ENCODE peak calls at places on chromosomes 1 and 21, in seven cellular contexts. One of them, this sample, is unnamed.

GRCh38 chr1:91968334-91968733 is 19.1 kb downstream of the BRDT start:
- DNase-seq in ureter: no peak
- DNase-seq in left cardiac atrium: no peak
- DNase-seq in Right ventricle myocardium inferior: no peak
- DNase-seq in GM19239: no peak
- DNase-seq in A172: no peak
- DNase-seq in HTR-8/SVneo: no peak
- DNase-seq in this sample: no peak

GRCh38 chr1:22799971-22800370 is 89.3 kb downstream of the EPHB2 start:
- DNase-seq in GM19239: no peak
- DNase-seq in HTR-8/SVneo: no peak
- DNase-seq in Right ventricle myocardium inferior: no peak
- DNase-seq in ureter: no peak
- DNase-seq in left cardiac atrium: no peak
- DNase-seq in A172: no peak
- DNase-seq in this sample: no peak

GRCh38 chr1:15132961-15133360 is 20.6 kb upstream of the TMEM51 start:
- DNase-seq in GM19239: no peak
- DNase-seq in HTR-8/SVneo: no peak
- DNase-seq in ureter: no peak
- DNase-seq in left cardiac atrium: no peak
- DNase-seq in Right ventricle myocardium inferior: no peak
- DNase-seq in A172: no peak
- DNase-seq in this sample: no peak

GRCh38 chr1:225943582-225943981 is 2.6 kb upstream of the LEFTY2 start:
- DNase-seq in left cardiac atrium: no peak
- DNase-seq in HTR-8/SVneo: no peak
- DNase-seq in GM19239: no peak
- DNase-seq in Right ventricle myocardium inferior: no peak
- DNase-seq in A172: no peak
- DNase-seq in ureter: no peak
- DNase-seq in this sample: no peak

GRCh38 chr1:66336641-66336991 is 197.3 kb upstream of the SGIP1 start:
- DNase-seq in GM19239: no peak
- DNase-seq in left cardiac atrium: no peak
- DNase-seq in A172: no peak
- DNase-seq in Right ventricle myocardium inferior: no peak
- DNase-seq in HTR-8/SVneo: no peak
- DNase-seq in ureter: no peak
- DNase-seq in this sample: no peak

GRCh38 chr1:201740609-201741231 is 88.2 kb upstream of the IPO9 start:
- DNase-seq in Right ventricle myocardium inferior: peak; percentile 66
- DNase-seq in GM19239: no peak
- DNase-seq in HTR-8/SVneo: no peak
- DNase-seq in ureter: no peak
- DNase-seq in A172: no peak
- DNase-seq in left cardiac atrium: no peak
- DNase-seq in this sample: no peak

GRCh38 chr1:243487649-243488227 is 231.9 kb downstream of the SDCCAG8 start:
- DNase-seq in left cardiac atrium: no peak
- DNase-seq in HTR-8/SVneo: no peak
- DNase-seq in A172: no peak
- DNase-seq in ureter: no peak
- DNase-seq in GM19239: no peak
- DNase-seq in Right ventricle myocardium inferior: no peak
- DNase-seq in this sample: no peak

GRCh38 chr1:203771901-203772301 is 6.9 kb downstream of the LAX1 start:
- DNase-seq in A172: no peak
- DNase-seq in ureter: no peak
- DNase-seq in left cardiac atrium: no peak
- DNase-seq in GM19239: no peak
- DNase-seq in HTR-8/SVneo: no peak
- DNase-seq in Right ventricle myocardium inferior: no peak
- DNase-seq in this sample: no peak

GRCh38 chr21:35212393-35213127 is 163.5 kb upstream of the RUNX1 start:
- DNase-seq in ureter: no peak
- DNase-seq in HTR-8/SVneo: no peak
- DNase-seq in Right ventricle myocardium inferior: no peak
- DNase-seq in A172: peak; percentile 93
- DNase-seq in GM19239: no peak
- DNase-seq in left cardiac atrium: no peak
- DNase-seq in this sample: no peak

GRCh38 chr21:34936299-34936698 is 112.8 kb downstream of the RUNX1 start:
- DNase-seq in ureter: no peak
- DNase-seq in left cardiac atrium: no peak
- DNase-seq in GM19239: no peak
- DNase-seq in A172: no peak
- DNase-seq in HTR-8/SVneo: no peak
- DNase-seq in Right ventricle myocardium inferior: no peak
- DNase-seq in this sample: no peak

GRCh38 chr1:33286451-33287185 is 30.3 kb downstream of the ZNF362 start:
- DNase-seq in A172: no peak
- DNase-seq in left cardiac atrium: no peak
- DNase-seq in GM19239: no peak
- DNase-seq in HTR-8/SVneo: no peak
- DNase-seq in ureter: no peak
- DNase-seq in Right ventricle myocardium inferior: no peak
- DNase-seq in this sample: no peak

GRCh38 chr1:164689672-164690655 is 131.0 kb downstream of the PBX1 start:
- DNase-seq in HTR-8/SVneo: no peak
- DNase-seq in left cardiac atrium: no peak
- DNase-seq in ureter: no peak
- DNase-seq in A172: no peak
- DNase-seq in GM19239: no peak
- DNase-seq in Right ventricle myocardium inferior: no peak
- DNase-seq in this sample: no peak

GRCh38 chr1:19010503-19010902 is 54.0 kb upstream of the IFFO2 start:
- DNase-seq in GM19239: no peak
- DNase-seq in ureter: no peak
- DNase-seq in A172: peak; percentile 13
- DNase-seq in left cardiac atrium: no peak
- DNase-seq in HTR-8/SVneo: no peak
- DNase-seq in Right ventricle myocardium inferior: no peak
- DNase-seq in this sample: no peak

GRCh38 chr1:234862944-234863515 is 253.1 kb upstream of the IRF2BP2 start:
- DNase-seq in ureter: peak; percentile 86
- DNase-seq in HTR-8/SVneo: no peak
- DNase-seq in GM19239: no peak
- DNase-seq in A172: peak; percentile 61
- DNase-seq in Right ventricle myocardium inferior: peak; percentile 83
- DNase-seq in left cardiac atrium: peak; percentile 87
- DNase-seq in this sample: no peak

GRCh38 chr1:157542676-157543075 is 9.6 kb downstream of the FCRL5 start:
- DNase-seq in left cardiac atrium: no peak
- DNase-seq in A172: peak; percentile 5
- DNase-seq in GM19239: no peak
- DNase-seq in Right ventricle myocardium inferior: no peak
- DNase-seq in ureter: peak; percentile 51
- DNase-seq in HTR-8/SVneo: no peak
- DNase-seq in this sample: no peak

GRCh38 chr1:42035830-42036604 is 117.2 kb upstream of the GUCA2B start:
- DNase-seq in Right ventricle myocardium inferior: peak; percentile 98
- DNase-seq in A172: peak; percentile 81
- DNase-seq in left cardiac atrium: peak; percentile 98
- DNase-seq in ureter: peak; percentile 98
- DNase-seq in GM19239: peak; percentile 97
- DNase-seq in HTR-8/SVneo: peak; percentile 91
- DNase-seq in this sample: peak; percentile 84

GRCh38 chr21:44666401-44667320 is at the start of gene KRTAP12-2:
- DNase-seq in A172: peak; percentile 21
- DNase-seq in ureter: no peak
- DNase-seq in Right ventricle myocardium inferior: peak; percentile 84
- DNase-seq in HTR-8/SVneo: no peak
- DNase-seq in GM19239: no peak
- DNase-seq in left cardiac atrium: peak; percentile 61
- DNase-seq in this sample: no peak

GRCh38 chr1:38284953-38285352 is 238.4 kb upstream of the POU3F1 start:
- DNase-seq in GM19239: no peak
- DNase-seq in left cardiac atrium: no peak
- DNase-seq in ureter: peak; percentile 27
- DNase-seq in Right ventricle myocardium inferior: no peak
- DNase-seq in A172: no peak
- DNase-seq in HTR-8/SVneo: no peak
- DNase-seq in this sample: no peak

GRCh38 chr1:154148787-154149186 is 6.1 kb downstream of the NUP210L start:
- DNase-seq in ureter: no peak
- DNase-seq in HTR-8/SVneo: no peak
- DNase-seq in left cardiac atrium: no peak
- DNase-seq in GM19239: no peak
- DNase-seq in A172: no peak
- DNase-seq in Right ventricle myocardium inferior: no peak
- DNase-seq in this sample: no peak

GRCh38 chr1:247467008-247467572 is 9.2 kb upstream of the OR2B11 start:
- DNase-seq in A172: no peak
- DNase-seq in GM19239: no peak
- DNase-seq in HTR-8/SVneo: no peak
- DNase-seq in ureter: no peak
- DNase-seq in Right ventricle myocardium inferior: no peak
- DNase-seq in left cardiac atrium: no peak
- DNase-seq in this sample: no peak

GRCh38 chr1:43992232-43992995 is 1.0 kb downstream of the CCDC24 start:
- DNase-seq in ureter: no peak
- DNase-seq in GM19239: no peak
- DNase-seq in HTR-8/SVneo: no peak
- DNase-seq in Right ventricle myocardium inferior: peak; percentile 11
- DNase-seq in left cardiac atrium: no peak
- DNase-seq in A172: no peak
- DNase-seq in this sample: no peak

GRCh38 chr1:23964790-23965740 is 5.4 kb downstream of the PNRC2 start:
- DNase-seq in Right ventricle myocardium inferior: no peak
- DNase-seq in ureter: no peak
- DNase-seq in A172: no peak
- DNase-seq in GM19239: no peak
- DNase-seq in HTR-8/SVneo: no peak
- DNase-seq in left cardiac atrium: no peak
- DNase-seq in this sample: no peak

GRCh38 chr1:202349263-202349928 is 897 bp downstream of the PPP1R12B start:
- DNase-seq in GM19239: no peak
- DNase-seq in left cardiac atrium: peak; percentile 30
- DNase-seq in HTR-8/SVneo: peak; percentile 20
- DNase-seq in ureter: no peak
- DNase-seq in A172: peak; percentile 31
- DNase-seq in Right ventricle myocardium inferior: no peak
- DNase-seq in this sample: no peak

GRCh38 chr1:220521755-220522154 is 6.2 kb upstream of the MARK1 start:
- DNase-seq in Right ventricle myocardium inferior: no peak
- DNase-seq in HTR-8/SVneo: no peak
- DNase-seq in left cardiac atrium: no peak
- DNase-seq in A172: no peak
- DNase-seq in GM19239: no peak
- DNase-seq in ureter: no peak
- DNase-seq in this sample: no peak

GRCh38 chr1:116819081-116819480 is 64.9 kb downstream of the CD2 start:
- DNase-seq in GM19239: no peak
- DNase-seq in A172: no peak
- DNase-seq in HTR-8/SVneo: no peak
- DNase-seq in Right ventricle myocardium inferior: no peak
- DNase-seq in ureter: no peak
- DNase-seq in left cardiac atrium: no peak
- DNase-seq in this sample: no peak

GRCh38 chr1:3903141-3904005 is 3.3 kb upstream of the C1orf174 start:
- DNase-seq in GM19239: no peak
- DNase-seq in HTR-8/SVneo: no peak
- DNase-seq in left cardiac atrium: no peak
- DNase-seq in A172: peak; percentile 53
- DNase-seq in ureter: no peak
- DNase-seq in Right ventricle myocardium inferior: no peak
- DNase-seq in this sample: no peak

GRCh38 chr1:10122926-10123325 is 87.4 kb upstream of the KIF1B start:
- DNase-seq in ureter: peak; percentile 59
- DNase-seq in A172: peak; percentile 72
- DNase-seq in GM19239: no peak
- DNase-seq in Right ventricle myocardium inferior: no peak
- DNase-seq in HTR-8/SVneo: peak; percentile 27
- DNase-seq in left cardiac atrium: no peak
- DNase-seq in this sample: no peak

GRCh38 chr1:113534130-113534817 is 144.0 kb downstream of the MAGI3 start:
- DNase-seq in A172: peak; percentile 75
- DNase-seq in left cardiac atrium: no peak
- DNase-seq in Right ventricle myocardium inferior: no peak
- DNase-seq in ureter: no peak
- DNase-seq in HTR-8/SVneo: peak; percentile 13
- DNase-seq in GM19239: no peak
- DNase-seq in this sample: no peak

GRCh38 chr1:188027613-188028012 is 1198.9 kb downstream of the PLA2G4A start:
- DNase-seq in GM19239: no peak
- DNase-seq in HTR-8/SVneo: peak; percentile 43
- DNase-seq in A172: peak; percentile 88
- DNase-seq in ureter: no peak
- DNase-seq in left cardiac atrium: no peak
- DNase-seq in Right ventricle myocardium inferior: no peak
- DNase-seq in this sample: no peak

GRCh38 chr1:22317231-22317919 is 134.3 kb upstream of the ZBTB40 start:
- DNase-seq in A172: no peak
- DNase-seq in left cardiac atrium: no peak
- DNase-seq in Right ventricle myocardium inferior: no peak
- DNase-seq in ureter: peak; percentile 22
- DNase-seq in GM19239: peak; percentile 34
- DNase-seq in HTR-8/SVneo: peak; percentile 33
- DNase-seq in this sample: no peak

GRCh38 chr1:3552751-3553150 is 58.6 kb downstream of the MEGF6 start:
- DNase-seq in Right ventricle myocardium inferior: no peak
- DNase-seq in left cardiac atrium: no peak
- DNase-seq in A172: no peak
- DNase-seq in GM19239: no peak
- DNase-seq in HTR-8/SVneo: no peak
- DNase-seq in ureter: no peak
- DNase-seq in this sample: no peak

GRCh38 chr1:67264899-67265298 is 42.8 kb upstream of the IL12RB2 start:
- DNase-seq in left cardiac atrium: no peak
- DNase-seq in HTR-8/SVneo: no peak
- DNase-seq in A172: no peak
- DNase-seq in GM19239: no peak
- DNase-seq in ureter: no peak
- DNase-seq in Right ventricle myocardium inferior: no peak
- DNase-seq in this sample: no peak

GRCh38 chr21:44708866-44709425 is 2.4 kb downstream of the TSPEAR start:
- DNase-seq in HTR-8/SVneo: no peak
- DNase-seq in ureter: peak; percentile 28
- DNase-seq in A172: no peak
- DNase-seq in GM19239: no peak
- DNase-seq in left cardiac atrium: no peak
- DNase-seq in Right ventricle myocardium inferior: peak; percentile 46
- DNase-seq in this sample: no peak